ENCODE peak calls at places on chromosomes 13 and 19, in five cellular contexts. Z, U, D, P and Q are unnamed samples.

GRCh38 chr13:20126460-20127262 is 34.2 kb downstream of the GJA3 start:
- DNase-seq in Z (no peak), U (no peak), D (no peak), P (no peak), Q (no peak)

GRCh38 chr13:44273991-44274810 is 99.4 kb upstream of the SERP2 start:
- DNase-seq in Z (no peak), U (no peak), D (peak; percentile 78), P (peak; percentile 16), Q (peak; percentile 54)

GRCh38 chr19:6352381-6353165 is 8.8 kb upstream of the CLPP start:
- DNase-seq in Z (no peak), U (no peak), D (no peak), P (no peak), Q (no peak)

GRCh38 chr19:42606660-42607351 is 12.1 kb upstream of the CEACAM8 start:
- DNase-seq in Z (peak; percentile 73), U (peak; percentile 56), D (peak; percentile 9), P (peak; percentile 41), Q (peak; percentile 66)

GRCh38 chr13:30847697-30848307 is 58.3 kb upstream of the MEDAG start:
- DNase-seq in Z (no peak), U (no peak), D (no peak), P (peak; percentile 70), Q (no peak)

GRCh38 chr19:15173746-15174404 is 26.9 kb downstream of the NOTCH3 start:
- DNase-seq in Z (no peak), U (no peak), D (no peak), P (peak; percentile 18), Q (peak; percentile 31)

GRCh38 chr13:97435794-97436193 is 1.8 kb downstream of the RAP2A start:
- DNase-seq in Z (no peak), U (no peak), D (no peak), P (peak; percentile 12), Q (no peak)

GRCh38 chr19:33214621-33215020 is 11.0 kb downstream of the SLC7A10 start:
- DNase-seq in Z (no peak), U (no peak), D (no peak), P (no peak), Q (no peak)